ENCODE peak calls at places on chromosomes 6 and 20, in six cellular contexts. T is GM03348; S is adrenal gland; N is HEK293T; J is activated CD4-positive, alpha-beta T cell treated with anti-CD3 and anti-CD28 coated beads, Interleukin-2, amount 10 ng/mL, durations not matched to agents 7 days and 5 days; Y is ACHN. R is an unnamed sample.

GRCh38 chr20:10644458-10645204 is 29.2 kb downstream of the JAG1 start:
- DNase-seq in T (no peak), S (no peak), N (no peak), J (no peak), Y (no peak), R (no peak)

GRCh38 chr20:49325981-49326380 is 48.1 kb upstream of the ZNFX1 start:
- DNase-seq in T (peak; percentile 72), S (no peak), N (no peak), J (no peak), Y (no peak), R (peak; percentile 53)

GRCh38 chr6:8065519-8065911 is 1.3 kb upstream of the BLOC1S5 start:
- DNase-seq in T (no peak), S (no peak), N (no peak), J (no peak), Y (no peak), R (no peak)

GRCh38 chr6:143333081-143333480 is 117.4 kb downstream of the ADAT2 start:
- DNase-seq in T (no peak), S (no peak), N (no peak), J (no peak), Y (no peak), R (no peak)

GRCh38 chr6:14012313-14013036 is 87.7 kb downstream of the RNF182 start:
- DNase-seq in T (no peak), S (no peak), N (no peak), J (no peak), Y (no peak), R (no peak)

GRCh38 chr6:29201966-29202365 is 31.3 kb downstream of the OR2J2 start:
- DNase-seq in T (no peak), S (no peak), N (no peak), J (no peak), Y (no peak), R (no peak)

GRCh38 chr6:77535172-77535571 is 71.9 kb upstream of the HTR1B start:
- DNase-seq in T (no peak), S (no peak), N (no peak), J (no peak), Y (no peak), R (no peak)

GRCh38 chr20:78338-78737 is 9.1 kb upstream of the DEFB125 start:
- DNase-seq in T (no peak), S (no peak), N (no peak), J (no peak), Y (no peak), R (no peak)

GRCh38 chr20:44186201-44186600 is 787 bp downstream of the JPH2 start:
- DNase-seq in T (no peak), S (no peak), N (no peak), J (no peak), Y (no peak), R (no peak)

GRCh38 chr6:140441256-140441655 is 1066.8 kb upstream of the CITED2 start:
- DNase-seq in T (peak; percentile 24), S (peak; percentile 62), N (peak; percentile 52), J (no peak), Y (peak; percentile 53), R (peak; percentile 77)

GRCh38 chr20:32828029-32828666 is 8.4 kb downstream of the MAPRE1 start:
- DNase-seq in T (peak; percentile 28), S (no peak), N (no peak), J (no peak), Y (no peak), R (no peak)

GRCh38 chr6:3414704-3415453 is 42.0 kb downstream of the SLC22A23 start:
- DNase-seq in T (no peak), S (no peak), N (no peak), J (peak; percentile 34), Y (no peak), R (no peak)

GRCh38 chr6:9397981-9398559 is 962.7 kb upstream of the SLC35B3 start:
- DNase-seq in T (no peak), S (no peak), N (no peak), J (no peak), Y (no peak), R (no peak)

GRCh38 chr6:111712398-111712797 is 106.7 kb upstream of the TRAF3IP2 start:
- DNase-seq in T (peak; percentile 37), S (no peak), N (no peak), J (no peak), Y (no peak), R (no peak)

GRCh38 chr20:43102394-43102793 is 87.3 kb downstream of the PTPRT start:
- DNase-seq in T (no peak), S (no peak), N (peak; percentile 26), J (no peak), Y (peak; percentile 2), R (no peak)

GRCh38 chr20:1894471-1894950 is 696 bp upstream of the SIRPA start:
- DNase-seq in T (no peak), S (peak; percentile 73), N (peak; percentile 61), J (no peak), Y (peak; percentile 39), R (peak; percentile 44)